ENCODE peak calls at places on chromosomes 16 and 17, in seven cellular contexts. W, S, G, P, Y, K and R are unnamed samples.
A peak's percentile ranks its signal among the peaks of the same experiment; 100 is the strongest.

GRCh38 chr16:2296662-2297505 is 29.0 kb upstream of the RNPS1 start:
- DNase-seq in S (no peak), P (peak; percentile 34), W (peak; percentile 44), G (peak; percentile 40), K (no peak), Y (peak; percentile 49), R (peak; percentile 48)

GRCh38 chr16:79698341-79698753 is 97.8 kb upstream of the MAF start:
- DNase-seq in G (peak; percentile 47), K (no peak), Y (peak; percentile 40), S (peak; percentile 76), W (no peak), P (no peak), R (no peak)

GRCh38 chr16:87702325-87702811 is 63.4 kb downstream of the KLHDC4 start:
- DNase-seq in W (peak; percentile 30), P (peak; percentile 79), Y (peak; percentile 14), G (peak; percentile 40), S (no peak), K (no peak), R (no peak)

GRCh38 chr17:38425744-38426143 is 2.5 kb upstream of the ARHGAP23 start:
- DNase-seq in P (no peak), K (no peak), W (no peak), S (no peak), Y (no peak), G (peak; percentile 46), R (no peak)

GRCh38 chr16:57235128-57236092 is 9.6 kb upstream of the ARL2BP start:
- DNase-seq in G (peak; percentile 43), Y (peak; percentile 29), P (no peak), W (peak; percentile 72), K (no peak), S (no peak), R (no peak)

GRCh38 chr16:73743665-73744496 is 552.7 kb upstream of the PSMD7 start:
- DNase-seq in K (no peak), Y (no peak), G (no peak), P (peak; percentile 54), S (no peak), W (no peak), R (peak; percentile 22)

GRCh38 chr16:48525201-48526057 is 84.6 kb downstream of the N4BP1 start:
- DNase-seq in G (no peak), K (no peak), Y (no peak), P (no peak), S (no peak), W (no peak), R (no peak)

GRCh38 chr16:86210403-86211193 is 299.7 kb upstream of the FOXF1 start:
- DNase-seq in P (no peak), K (no peak), W (no peak), S (no peak), G (no peak), Y (no peak), R (no peak)

GRCh38 chr16:85527042-85527766 is 85.9 kb upstream of the GSE1 start:
- DNase-seq in K (no peak), G (no peak), P (no peak), W (no peak), S (no peak), Y (no peak), R (no peak)

GRCh38 chr17:74833501-74834361 is 26.0 kb downstream of the GRIN2C start:
- DNase-seq in Y (peak; percentile 28), W (peak; percentile 77), S (peak; percentile 46), G (no peak), P (peak; percentile 71), K (no peak), R (no peak)

GRCh38 chr16:55622930-55623561 is 32.7 kb upstream of the SLC6A2 start:
- DNase-seq in G (no peak), Y (peak; percentile 7), K (no peak), P (peak; percentile 50), W (no peak), S (no peak), R (peak; percentile 29)

GRCh38 chr16:51287231-51287630 is 136.2 kb upstream of the SALL1 start:
- DNase-seq in W (no peak), K (no peak), G (no peak), P (no peak), S (no peak), Y (no peak), R (no peak)

GRCh38 chr17:12730931-12731521 is 58.3 kb upstream of the ARHGAP44 start:
- DNase-seq in W (peak; percentile 84), G (peak; percentile 37), P (peak; percentile 45), K (peak; percentile 15), S (peak; percentile 93), Y (peak; percentile 91), R (peak; percentile 25)

GRCh38 chr17:50768348-50768761 is 1.0 kb upstream of the ANKRD40CL start:
- DNase-seq in W (no peak), G (no peak), S (no peak), Y (peak; percentile 93), K (peak; percentile 84), P (no peak), R (no peak)

GRCh38 chr17:13351046-13351445 is 250.7 kb downstream of the HS3ST3A1 start:
- DNase-seq in G (no peak), S (no peak), P (no peak), K (no peak), W (peak; percentile 77), Y (no peak), R (no peak)

GRCh38 chr17:81294512-81295030 is 536 bp downstream of the SLC38A10 start:
- DNase-seq in Y (peak; percentile 44), P (peak; percentile 45), W (peak; percentile 64), K (no peak), S (peak; percentile 80), G (peak; percentile 24), R (no peak)

GRCh38 chr17:77363821-77364361 is 223.1 kb downstream of the SEC14L1 start:
- DNase-seq in K (no peak), P (no peak), S (peak; percentile 82), W (peak; percentile 74), G (peak; percentile 59), Y (peak; percentile 56), R (no peak)

GRCh38 chr16:24838554-24839266 is 7.1 kb upstream of the SLC5A11 start:
- DNase-seq in Y (peak; percentile 38), G (peak; percentile 84), K (no peak), P (no peak), W (peak; percentile 88), S (no peak), R (no peak)

GRCh38 chr17:43094129-43094834 is 30.9 kb downstream of the BRCA1 start:
- DNase-seq in G (no peak), Y (no peak), S (no peak), P (no peak), W (peak; percentile 86), K (no peak), R (no peak)

GRCh38 chr17:751269-752001 is 629 bp downstream of the GEMIN4 start:
- DNase-seq in Y (peak; percentile 40), S (no peak), G (peak; percentile 52), K (no peak), P (peak; percentile 57), W (peak; percentile 75), R (no peak)

GRCh38 chr17:36197389-36197708 is 791 bp upstream of the CCL3L1 start:
- DNase-seq in W (no peak), G (no peak), P (no peak), S (no peak), K (no peak), Y (no peak), R (no peak)

GRCh38 chr17:73956595-73957465 is 246.6 kb upstream of the RPL38 start:
- DNase-seq in K (no peak), S (no peak), G (peak; percentile 50), Y (peak; percentile 72), W (peak; percentile 50), P (peak; percentile 90), R (peak; percentile 82)

GRCh38 chr16:48235556-48236136 is 8.5 kb upstream of the LONP2 start:
- DNase-seq in W (no peak), G (peak; percentile 7), P (no peak), K (no peak), Y (no peak), S (no peak), R (no peak)

GRCh38 chr17:9768381-9768934 is 22.9 kb downstream of the DHRS7C start:
- DNase-seq in W (peak; percentile 59), P (peak; percentile 56), K (no peak), S (no peak), G (peak; percentile 55), Y (no peak), R (no peak)

GRCh38 chr17:37562016-37562745 is 47.0 kb downstream of the SYNRG start:
- DNase-seq in G (no peak), Y (no peak), P (no peak), S (no peak), W (no peak), K (no peak), R (no peak)

DNA sequence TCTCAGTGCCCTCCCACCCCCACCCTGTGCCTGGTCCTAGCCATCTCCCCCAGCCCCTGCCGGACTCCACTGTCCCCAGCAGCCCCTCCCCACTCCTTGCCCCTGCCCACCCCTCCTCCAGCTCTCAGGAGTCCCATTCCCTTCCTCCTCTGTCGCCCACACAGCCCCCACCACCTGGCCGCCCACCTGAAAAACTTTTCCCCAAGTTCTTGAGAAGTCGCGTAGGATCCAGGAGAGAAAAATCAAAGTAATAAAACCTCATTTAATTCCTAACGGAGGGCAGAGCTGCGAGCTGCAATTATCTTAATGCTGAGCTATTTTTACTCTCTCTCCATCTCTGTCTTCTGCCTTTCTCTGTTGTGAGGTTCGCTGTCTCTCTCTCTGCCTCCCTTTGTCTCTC is 2.4 kb upstream of the PPP1R1B start:
- DNase-seq in K (no peak), Y (no peak), P (no peak), G (no peak), W (no peak), S (no peak), R (no peak)
- H3K4me1 ChIP-seq in K (peaks cover 13% of the 10 kb centered on the region), Y (peaks cover 57% of the 10 kb centered on the region), P (peaks cover 28% of the 10 kb centered on the region), G (peaks cover 16% of the 10 kb centered on the region), W (no peaks in the 10 kb centered on the region), S (peaks cover 2% of the 10 kb centered on the region), R (peaks cover 13% of the 10 kb centered on the region)

DNA sequence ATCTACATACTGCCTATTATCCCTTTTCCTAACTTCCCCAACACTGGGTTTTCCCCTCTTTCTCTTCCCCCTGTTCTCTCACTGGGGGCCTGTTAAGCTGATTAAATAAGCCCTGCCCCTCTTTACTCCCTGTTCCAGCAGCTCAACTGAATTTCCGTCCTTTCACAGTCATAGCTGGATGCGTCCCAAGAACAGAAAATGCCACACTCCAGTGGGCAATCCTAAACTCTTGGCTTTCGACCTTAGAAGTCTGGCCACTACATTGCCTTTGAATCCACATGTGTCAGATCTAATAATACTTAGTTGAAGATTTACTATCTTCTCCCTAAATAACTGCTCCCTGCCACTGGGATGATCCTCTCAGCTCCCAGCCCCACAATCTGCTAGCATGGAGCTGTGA is 34.5 kb downstream of the KCNJ16 start:
- DNase-seq in W (peak; percentile 3), K (no peak), P (no peak), G (no peak), S (no peak), Y (no peak), R (no peak)
- H3K9me3 ChIP-seq in W (no peaks in the 10 kb centered on the region), K (no peaks in the 10 kb centered on the region), P (no peaks in the 10 kb centered on the region), G (no peaks in the 10 kb centered on the region), S (no peaks in the 10 kb centered on the region), Y (no peaks in the 10 kb centered on the region), R (no peaks in the 10 kb centered on the region)

DNA sequence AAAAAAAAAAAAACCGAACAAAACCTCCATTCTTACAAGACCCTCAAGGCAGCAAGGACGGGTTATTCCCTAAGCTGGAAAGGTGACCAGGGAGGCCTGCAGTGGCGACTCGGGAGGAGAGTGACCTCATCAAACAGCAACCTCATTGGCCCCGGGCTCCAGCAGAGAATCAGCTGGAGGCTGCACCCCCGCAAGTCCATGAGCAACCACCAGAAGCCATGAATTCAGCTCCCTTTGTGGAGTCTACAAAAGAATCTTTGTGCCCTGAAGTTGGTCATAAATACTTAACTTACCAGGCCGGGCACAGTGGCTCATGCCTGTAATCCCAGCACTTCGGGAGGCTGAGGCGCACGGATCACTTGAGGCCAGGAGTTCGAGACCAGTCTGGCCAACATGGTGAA is 80.9 kb upstream of the CREBBP start:
- DNase-seq in W (peak; percentile 79), G (no peak), P (no peak), Y (peak; percentile 70), S (no peak), K (no peak), R (no peak)
- H3K4me3 ChIP-seq in W (peak overlapping the region; percentile 80), G (no peak overlapping the region), P (no peak overlapping the region), Y (no peak overlapping the region), S (no peak overlapping the region), K (no peak overlapping the region), R (no peak overlapping the region)

GRCh38 chr17:39937462-39937861 is 9.9 kb downstream of the LRRC3C start:
- DNase-seq in Y (no peak), P (no peak), G (no peak), K (no peak), W (no peak), S (no peak), R (no peak)
- H3K4me1 ChIP-seq in Y (no peaks in the 10 kb centered on the region), P (peaks cover 3% of the 10 kb centered on the region), G (no peaks in the 10 kb centered on the region), K (no peaks in the 10 kb centered on the region), W (peaks cover 20% of the 10 kb centered on the region), S (peaks cover 3% of the 10 kb centered on the region), R (peaks cover 2% of the 10 kb centered on the region)